ENCODE peak calls at places on chromosomes 6 and 20, in nine cellular contexts. T is dorsolateral prefrontal cortex; O is amniotic stem cell; A is adrenal gland; Y is DMS 273 treated with DMSO at 0.1 percent for 48 hours; K is ELR; H is NCI-H1436 treated with DMSO at 0.1 percent for 48 hours; B is effector memory CD8-positive, alpha-beta T cell; P is stimulated activated naive B cell treated with anti-CD40 and anti-IgM and Interleukin-4, amounts not matched to agents 10 μg/mL and 1 μg/mL and 100 μg/mL, for 72 hours. D is an unnamed sample.

GRCh38 chr6:37565267-37566208 is 65.8 kb upstream of the CCDC167 start:
- DNase-seq in T (peak; percentile 37), P (no peak), O (no peak), B (no peak), A (no peak), Y (no peak), H (no peak), K (no peak), D (peak; percentile 37)

GRCh38 chr6:37368961-37369320 is 15.2 kb downstream of the RNF8 start:
- DNase-seq in Y (no peak), T (no peak), O (no peak), A (no peak), B (no peak), K (no peak), P (no peak), H (no peak), D (no peak)

GRCh38 chr6:121858310-121858709 is 422.9 kb downstream of the GJA1 start:
- DNase-seq in Y (no peak), B (no peak), H (no peak), P (no peak), K (peak; percentile 6), T (no peak), O (no peak), A (no peak), D (no peak)

GRCh38 chr6:157879873-157880254 is 56.8 kb downstream of the SNX9 start:
- DNase-seq in K (no peak), Y (no peak), P (no peak), O (no peak), A (no peak), B (no peak), H (no peak), T (peak; percentile 58), D (no peak)

GRCh38 chr6:121305957-121306607 is 28.2 kb downstream of the TBC1D32 start:
- DNase-seq in B (no peak), A (no peak), P (no peak), H (no peak), O (no peak), K (peak; percentile 65), Y (peak; percentile 4), T (no peak), D (peak; percentile 31)

GRCh38 chr20:48773837-48774418 is 53.9 kb downstream of the PREX1 start:
- DNase-seq in A (peak; percentile 67), K (peak; percentile 48), T (no peak), H (no peak), B (no peak), O (no peak), Y (no peak), P (no peak), D (no peak)

GRCh38 chr20:64160118-64160517 is 4.1 kb upstream of the MYT1 start:
- DNase-seq in P (no peak), K (no peak), B (no peak), O (no peak), Y (no peak), A (no peak), H (no peak), T (no peak), D (no peak)

GRCh38 chr20:3712279-3712873 is at the start of gene SIGLEC1:
- DNase-seq in T (peak; percentile 37), O (no peak), P (no peak), H (no peak), A (peak; percentile 67), K (no peak), Y (no peak), B (no peak), D (no peak)

GRCh38 chr20:2101057-2101934 is at the start of gene STK35:
- DNase-seq in P (peak; percentile 69), Y (peak; percentile 64), B (no peak), O (no peak), A (no peak), H (no peak), T (no peak), K (no peak), D (peak; percentile 62)

GRCh38 chr6:73409395-73409794 is 14.8 kb downstream of the DDX43 start:
- DNase-seq in A (no peak), T (no peak), O (no peak), B (no peak), P (no peak), H (no peak), Y (no peak), K (peak; percentile 22), D (no peak)

GRCh38 chr20:2374346-2375125 is 6.2 kb upstream of the TGM6 start:
- DNase-seq in P (no peak), Y (no peak), O (no peak), B (no peak), K (no peak), A (no peak), T (no peak), H (no peak), D (no peak)

GRCh38 chr6:1641391-1641790 is 31.7 kb downstream of the FOXC1 start:
- DNase-seq in Y (no peak), A (peak; percentile 50), B (no peak), H (no peak), P (no peak), T (no peak), K (peak; percentile 29), O (no peak), D (no peak)

GRCh38 chr6:158023597-158023939 is 41.9 kb downstream of the SYNJ2 start:
- DNase-seq in Y (no peak), O (no peak), K (no peak), H (no peak), T (no peak), P (no peak), A (no peak), B (no peak), D (no peak)

GRCh38 chr6:149940673-149940984 is 1.2 kb upstream of the ULBP2 start:
- DNase-seq in A (no peak), T (no peak), P (no peak), O (no peak), H (no peak), Y (no peak), K (no peak), B (no peak), D (no peak)

GRCh38 chr6:26552205-26552604 is 14.0 kb downstream of the HMGN4 start:
- DNase-seq in P (no peak), A (no peak), O (no peak), T (no peak), K (no peak), H (no peak), B (no peak), Y (no peak), D (no peak)

GRCh38 chr6:65505736-65506135 is 201.3 kb downstream of the EYS start:
- DNase-seq in T (no peak), B (no peak), K (no peak), Y (peak; percentile 21), H (no peak), P (no peak), O (no peak), A (no peak), D (no peak)

GRCh38 chr6:136866872-136867416 is 44.6 kb downstream of the PEX7 start:
- DNase-seq in A (no peak), H (no peak), Y (no peak), K (peak; percentile 6), P (no peak), T (no peak), B (no peak), O (no peak), D (no peak)

GRCh38 chr6:133890941-133891813 is 2.3 kb downstream of the TCF21 start:
- DNase-seq in P (no peak), B (no peak), K (peak; percentile 37), T (no peak), O (no peak), H (no peak), Y (peak; percentile 44), A (no peak), D (peak; percentile 28)

GRCh38 chr6:137849076-137849708 is 17.9 kb upstream of the TNFAIP3 start:
- DNase-seq in B (no peak), T (no peak), H (no peak), K (no peak), A (no peak), Y (no peak), P (no peak), O (no peak), D (no peak)

GRCh38 chr20:64056889-64057627 is 5.9 kb upstream of the TCEA2 start:
- DNase-seq in A (no peak), P (no peak), Y (no peak), H (no peak), K (no peak), B (no peak), T (no peak), O (no peak), D (no peak)

GRCh38 chr6:145347256-145347655 is 388.1 kb downstream of the EPM2A start:
- DNase-seq in K (no peak), T (no peak), B (no peak), O (no peak), Y (no peak), P (no peak), H (no peak), A (no peak), D (no peak)

GRCh38 chr6:159701413-159701999 is 8.5 kb upstream of the SOD2 start:
- DNase-seq in K (peak; percentile 92), H (no peak), A (no peak), B (no peak), T (no peak), Y (no peak), P (no peak), O (peak; percentile 69), D (peak; percentile 60)

GRCh38 chr6:89273816-89274215 is 41.3 kb downstream of the GABRR2 start:
- DNase-seq in P (no peak), A (no peak), Y (no peak), H (no peak), O (no peak), K (no peak), T (no peak), B (no peak), D (no peak)

GRCh38 chr6:105804436-105804835 is 281.7 kb upstream of the PRDM1 start:
- DNase-seq in A (no peak), O (peak; percentile 48), B (no peak), K (peak; percentile 91), Y (no peak), T (no peak), P (no peak), H (no peak), D (peak; percentile 18)

D was measured in HTR-8/SVneo.